ENCODE peak calls at places on chromosome 3, in four cellular contexts. X, A, W and L are unnamed samples.

GRCh38 chr3:161014997-161015749 is 90.0 kb downstream of the B3GALNT1 start:
- DNase-seq in X (no peak), A (no peak), W (no peak), L (no peak)

GRCh38 chr3:165279471-165279870 is 83.3 kb upstream of the SLITRK3 start:
- DNase-seq in X (no peak), A (no peak), W (no peak), L (no peak)

GRCh38 chr3:174308761-174309160 is 550.4 kb upstream of the NAALADL2 start:
- DNase-seq in X (no peak), A (no peak), W (no peak), L (no peak)

GRCh38 chr3:43155464-43156121 is 49.7 kb upstream of the POMGNT2 start:
- DNase-seq in X (peak; percentile 80), A (peak; percentile 68), W (peak; percentile 60), L (peak; percentile 76)

GRCh38 chr3:133663569-133664313 is 2.0 kb upstream of the TOPBP1 start:
- DNase-seq in X (no peak), A (peak; percentile 82), W (no peak), L (peak; percentile 66)

GRCh38 chr3:31880020-31880419 is 101.0 kb downstream of the OSBPL10 start:
- DNase-seq in X (no peak), A (no peak), W (no peak), L (no peak)

GRCh38 chr3:18447720-18448119 is 22.6 kb upstream of the SATB1 start:
- DNase-seq in X (no peak), A (no peak), W (no peak), L (no peak)

GRCh38 chr3:47758261-47759025 is 23.2 kb downstream of the SMARCC1 start:
- DNase-seq in X (no peak), A (no peak), W (peak; percentile 20), L (no peak)

GRCh38 chr3:56782900-56783299 is 18.8 kb downstream of the ARHGEF3 start:
- DNase-seq in X (no peak), A (no peak), W (no peak), L (no peak)

GRCh38 chr3:57691411-57692133 is 1.3 kb downstream of the DENND6A start:
- DNase-seq in X (peak; percentile 26), A (peak; percentile 2), W (no peak), L (peak; percentile 18)

GRCh38 chr3:27713435-27713880 is 8.7 kb downstream of the EOMES start:
- DNase-seq in X (no peak), A (no peak), W (no peak), L (no peak)

GRCh38 chr3:179646177-179646576 is 6.7 kb upstream of the USP13 start:
- DNase-seq in X (no peak), A (no peak), W (no peak), L (no peak)

GRCh38 chr3:107987036-107987557 is 103.7 kb downstream of the CD47 start:
- DNase-seq in X (peak; percentile 89), A (peak; percentile 90), W (peak; percentile 84), L (peak; percentile 83)

GRCh38 chr3:4772171-4772804 is 206.9 kb upstream of the BHLHE40 start:
- DNase-seq in X (peak; percentile 86), A (no peak), W (peak; percentile 90), L (peak; percentile 91)

GRCh38 chr3:165755571-165755970 is 81.7 kb downstream of the BCHE start:
- DNase-seq in X (no peak), A (no peak), W (no peak), L (no peak)

GRCh38 chr3:104952587-104952986 is 414.1 kb upstream of the ALCAM start:
- DNase-seq in X (no peak), A (no peak), W (peak; percentile 52), L (no peak)

GRCh38 chr3:152047465-152047864 is 174.0 kb downstream of the SUCNR1 start:
- DNase-seq in X (no peak), A (no peak), W (no peak), L (no peak)

GRCh38 chr3:13479332-13479581 is 849 bp upstream of the HDAC11 start:
- DNase-seq in X (peak; percentile 54), A (peak; percentile 30), W (peak; percentile 52), L (no peak)

GRCh38 chr3:124352143-124352528 is 360.2 kb upstream of the ROPN1 start:
- DNase-seq in X (no peak), A (no peak), W (no peak), L (no peak)

GRCh38 chr3:131526801-131527347 is 24.1 kb upstream of the MRPL3 start:
- DNase-seq in X (peak; percentile 26), A (peak; percentile 74), W (peak; percentile 26), L (no peak)

GRCh38 chr3:130835483-130835882 is 58.4 kb upstream of the ATP2C1 start:
- DNase-seq in X (no peak), A (no peak), W (no peak), L (no peak)

GRCh38 chr3:125916376-125916978 is 52.5 kb upstream of the ROPN1B start:
- DNase-seq in X (no peak), A (peak; percentile 97), W (peak; percentile 99), L (peak; percentile 97)

GRCh38 chr3:130976706-130977105 is 49.9 kb downstream of the ASTE1 start:
- DNase-seq in X (no peak), A (no peak), W (no peak), L (no peak)

GRCh38 chr3:71581451-71581980 is 2.0 kb downstream of the FOXP1 start:
- DNase-seq in X (peak; percentile 50), A (no peak), W (peak; percentile 42), L (no peak)

GRCh38 chr3:173584093-173584833 is 186.7 kb downstream of the NLGN1 start:
- DNase-seq in X (peak; percentile 24), A (peak; percentile 63), W (no peak), L (no peak)

GRCh38 chr3:34582054-34582453 is 783.6 kb downstream of the PDCD6IP start:
- DNase-seq in X (no peak), A (peak; percentile 70), W (no peak), L (no peak)

GRCh38 chr3:34305266-34305665 is 506.8 kb downstream of the PDCD6IP start:
- DNase-seq in X (no peak), A (no peak), W (no peak), L (no peak)

GRCh38 chr3:78517932-78518331 is 1249.9 kb downstream of the ROBO1 start:
- DNase-seq in X (no peak), A (no peak), W (no peak), L (no peak)

GRCh38 chr3:195790891-195791290 is 20.8 kb downstream of the MUC4 start:
- DNase-seq in X (no peak), A (no peak), W (no peak), L (no peak)

GRCh38 chr3:185152433-185153169 is at the start of gene C3orf70:
- DNase-seq in X (peak; percentile 65), A (peak; percentile 56), W (peak; percentile 60), L (peak; percentile 67)

GRCh38 chr3:170766253-170766652 is 103.7 kb downstream of the RPL22L1 start:
- DNase-seq in X (no peak), A (no peak), W (no peak), L (no peak)

GRCh38 chr3:77873599-77873998 is 833.7 kb downstream of the ROBO2 start:
- DNase-seq in X (no peak), A (no peak), W (no peak), L (no peak)

GRCh38 chr3:14741510-14741909 is 66.6 kb downstream of the C3orf20 start:
- DNase-seq in X (no peak), A (no peak), W (no peak), L (no peak)

GRCh38 chr3:43389388-43390254 is 103.3 kb downstream of the SNRK start:
- DNase-seq in X (no peak), A (no peak), W (peak; percentile 57), L (peak; percentile 64)

GRCh38 chr3:172582712-172583111 is 59.5 kb upstream of the TNFSF10 start:
- DNase-seq in X (no peak), A (no peak), W (no peak), L (no peak)

GRCh38 chr3:28022916-28023315 is 218.5 kb upstream of the CMC1 start:
- DNase-seq in X (no peak), A (no peak), W (no peak), L (peak; percentile 2)

GRCh38 chr3:38662544-38662943 is 13.1 kb upstream of the SCN5A start:
- DNase-seq in X (no peak), A (peak; percentile 46), W (no peak), L (peak; percentile 47)

GRCh38 chr3:113193298-113193697 is 18.1 kb upstream of the BOC start:
- DNase-seq in X (no peak), A (no peak), W (no peak), L (no peak)

GRCh38 chr3:128343287-128344045 is 123.2 kb downstream of the DNAJB8 start:
- DNase-seq in X (no peak), A (peak; percentile 12), W (peak; percentile 47), L (peak; percentile 65)

GRCh38 chr3:197952440-197952839 is 2.5 kb downstream of the RPL35A start:
- DNase-seq in X (no peak), A (no peak), W (no peak), L (no peak)
- H3K4me3 ChIP-seq in X (no peak overlapping the region), A (peak overlapping the region; percentile 77), W (peak overlapping the region; percentile 56), L (no peak overlapping the region)

GRCh38 chr3:9934235-9934621 is 594 bp downstream of the CRELD1 start:
- DNase-seq in X (peak; percentile 45), A (no peak), W (no peak), L (no peak)
- H3K4me1 ChIP-seq in X (peaks cover 12% of the 10 kb centered on the region), A (peaks cover 15% of the 10 kb centered on the region), W (peaks cover 12% of the 10 kb centered on the region), L (peaks cover 5% of the 10 kb centered on the region)

GRCh38 chr3:83122774-83123350 is 1361.4 kb upstream of the GBE1 start:
- DNase-seq in X (no peak), A (no peak), W (no peak), L (no peak)
- H3K4me3 ChIP-seq in X (no peak overlapping the region), A (no peak overlapping the region), W (no peak overlapping the region), L (no peak overlapping the region)

GRCh38 chr3:120823156-120823555 is 80.6 kb downstream of the GTF2E1 start:
- DNase-seq in X (no peak), A (no peak), W (no peak), L (no peak)

GRCh38 chr3:120821426-120821825 is 78.9 kb downstream of the GTF2E1 start:
- DNase-seq in X (no peak), A (no peak), W (no peak), L (no peak)

GRCh38 chr3:120824613-120825012 is 82.1 kb downstream of the GTF2E1 start:
- DNase-seq in X (no peak), A (no peak), W (no peak), L (no peak)

GRCh38 chr3:120816728-120817127 is 74.2 kb downstream of the GTF2E1 start:
- DNase-seq in X (peak; percentile 62), A (no peak), W (no peak), L (no peak)

GRCh38 chr3:120820748-120821147 is 78.2 kb downstream of the GTF2E1 start:
- DNase-seq in X (no peak), A (no peak), W (no peak), L (peak; percentile 91)
- H3K4me1 ChIP-seq in X (peaks cover 8% of the 10 kb centered on the region), A (no peaks in the 10 kb centered on the region), W (no peaks in the 10 kb centered on the region), L (peaks cover 3% of the 10 kb centered on the region)

GRCh38 chr3:8966820-8967348 is 3.6 kb upstream of the RAD18 start:
- DNase-seq in X (no peak), A (no peak), W (no peak), L (no peak)

GRCh38 chr3:8966150-8966819 is 3.0 kb upstream of the RAD18 start:
- DNase-seq in X (no peak), A (no peak), W (no peak), L (peak; percentile 77)

GRCh38 chr3:8962226-8962861 is 928 bp downstream of the RAD18 start:
- DNase-seq in X (no peak), A (no peak), W (no peak), L (no peak)

GRCh38 chr3:8963137-8963853 is at the start of gene RAD18:
- DNase-seq in X (peak; percentile 91), A (peak; percentile 92), W (peak; percentile 94), L (peak; percentile 91)

GRCh38 chr3:8964436-8965370 is 1.4 kb upstream of the RAD18 start:
- DNase-seq in X (no peak), A (peak; percentile 50), W (peak; percentile 47), L (peak; percentile 94)
- H3K4me3 ChIP-seq in X (no peak overlapping the region), A (no peak overlapping the region), W (no peak overlapping the region), L (no peak overlapping the region)

GRCh38 chr3:141368062-141368924 is at the start of gene ZBTB38:
- DNase-seq in X (peak; percentile 90), A (peak; percentile 21), W (peak; percentile 93), L (peak; percentile 90)
- H3K4me1 ChIP-seq in X (peaks cover 19% of the 10 kb centered on the region), A (no peaks in the 10 kb centered on the region), W (peaks cover 31% of the 10 kb centered on the region), L (peaks cover 3% of the 10 kb centered on the region)